ENCODE peak calls at places on chromosome 19, in four cellular contexts. R is A549, C is WTC11, S is K562. M is an unnamed sample.

GRCh38 chr19:39481229-39481545 is 549 bp downstream of the TIMM50 start:
- DNase-seq in R (no peak), C (no peak), S (no peak), M (no peak)

GRCh38 chr19:50817941-50818858 is 5.4 kb downstream of the KLK1 start:
- DNase-seq in R (peak; percentile 95), C (peak; percentile 97), S (peak; percentile 96), M (no peak)

GRCh38 chr19:36646746-36647145 is 19.9 kb downstream of the ZNF461 start:
- DNase-seq in R (no peak), C (no peak), S (no peak), M (no peak)

GRCh38 chr19:2056810-2057192 is 5.8 kb upstream of the MKNK2 start:
- DNase-seq in R (no peak), C (no peak), S (no peak), M (no peak)

GRCh38 chr19:6473652-6474051 is 7.9 kb downstream of the DENND1C start:
- DNase-seq in R (no peak), C (no peak), S (peak; percentile 54), M (no peak)

GRCh38 chr19:48403606-48404005 is 10.1 kb downstream of the GRIN2D start:
- DNase-seq in R (no peak), C (peak; percentile 71), S (peak; percentile 48), M (peak; percentile 62)

GRCh38 chr19:13195678-13196077 is 45.5 kb downstream of the IER2 start:
- DNase-seq in R (no peak), C (peak; percentile 87), S (peak; percentile 59), M (peak; percentile 80)

GRCh38 chr19:17579523-17580244 is 24.2 kb downstream of the COLGALT1 start:
- DNase-seq in R (peak; percentile 73), C (peak; percentile 93), S (peak; percentile 87), M (no peak)

GRCh38 chr19:35657904-35658700 is 8.2 kb upstream of the UPK1A start:
- DNase-seq in R (peak; percentile 68), C (no peak), S (no peak), M (no peak)

GRCh38 chr19:18282021-18282787 is 782 bp upstream of the JUND start:
- DNase-seq in R (no peak), C (no peak), S (no peak), M (peak; percentile 60)

GRCh38 chr19:48754950-48755645 is at the start of gene FGF21:
- DNase-seq in R (no peak), C (peak; percentile 69), S (no peak), M (no peak)

GRCh38 chr19:1370579-1371361 is 12.9 kb upstream of the NDUFS7 start:
- DNase-seq in R (no peak), C (no peak), S (no peak), M (no peak)

GRCh38 chr19:28785961-28786360 is 427.0 kb downstream of the UQCRFS1 start:
- DNase-seq in R (no peak), C (peak; percentile 19), S (no peak), M (no peak)

GRCh38 chr19:3229888-3230496 is 5.5 kb downstream of the CELF5 start:
- DNase-seq in R (no peak), C (no peak), S (no peak), M (no peak)

GRCh38 chr19:34688592-34688991 is 11.1 kb downstream of the ZNF302 start:
- DNase-seq in R (no peak), C (no peak), S (no peak), M (no peak)

GRCh38 chr19:39297931-39298634 is 1.9 kb downstream of the IFNL1 start:
- DNase-seq in R (no peak), C (no peak), S (no peak), M (no peak)

GRCh38 chr19:57643734-57644133 is 10.8 kb downstream of the ZNF211 start:
- DNase-seq in R (no peak), C (no peak), S (no peak), M (no peak)

GRCh38 chr19:46065486-46065885 is 24.7 kb upstream of the IGFL4 start:
- DNase-seq in R (no peak), C (no peak), S (no peak), M (no peak)

GRCh38 chr19:15091918-15092753 is 10.1 kb downstream of the OR1I1 start:
- DNase-seq in R (no peak), C (peak; percentile 35), S (peak; percentile 53), M (peak; percentile 66)

GRCh38 chr19:31140717-31141116 is 208.5 kb downstream of the TSHZ3 start:
- DNase-seq in R (no peak), C (no peak), S (no peak), M (no peak)

GRCh38 chr19:27972291-27973040 is 1240.5 kb downstream of the UQCRFS1 start:
- DNase-seq in R (no peak), C (no peak), S (no peak), M (no peak)

GRCh38 chr19:33373701-33374405 is at the start of gene CEBPG:
- DNase-seq in R (peak; percentile 93), C (peak; percentile 44), S (peak; percentile 79), M (no peak)

GRCh38 chr19:6788896-6789295 is 16.4 kb downstream of the VAV1 start:
- DNase-seq in R (no peak), C (no peak), S (no peak), M (no peak)

GRCh38 chr19:3518669-3519068 is 12.6 kb downstream of the FZR1 start:
- DNase-seq in R (no peak), C (no peak), S (no peak), M (no peak)

GRCh38 chr19:14370169-14370998 is 10.9 kb upstream of the ADGRE5 start:
- DNase-seq in R (no peak), C (no peak), S (peak; percentile 9), M (no peak)

GRCh38 chr19:2302319-2303208 is 5.4 kb downstream of the LINGO3 start:
- DNase-seq in R (no peak), C (peak; percentile 72), S (peak; percentile 65), M (no peak)

GRCh38 chr19:45568732-45569131 is 15.9 kb downstream of the OPA3 start:
- DNase-seq in R (peak; percentile 56), C (no peak), S (no peak), M (no peak)

GRCh38 chr19:53545271-53546065 is 7.5 kb downstream of the ZNF331 start:
- DNase-seq in R (peak; percentile 76), C (no peak), S (no peak), M (no peak)

GRCh38 chr19:16476401-16476800 is 4.6 kb upstream of the EPS15L1 start:
- DNase-seq in R (no peak), C (no peak), S (no peak), M (no peak)
- TF ChIP-seq NR3C1 in R (no peak), C (no peak), S (no peak), M (no peak)

GRCh38 chr19:40700083-40700482 is 9.6 kb upstream of the NUMBL start:
- DNase-seq in R (no peak), C (no peak), S (no peak), M (no peak)

GRCh38 chr19:40701758-40702157 is 11.3 kb upstream of the NUMBL start:
- DNase-seq in R (no peak), C (no peak), S (no peak), M (no peak)

GRCh38 chr19:40703029-40703755 is 12.7 kb upstream of the NUMBL start:
- DNase-seq in R (no peak), C (no peak), S (no peak), M (no peak)

GRCh38 chr19:40704491-40705361 is 12.0 kb downstream of the COQ8B start:
- DNase-seq in R (no peak), C (no peak), S (no peak), M (no peak)

DNA sequence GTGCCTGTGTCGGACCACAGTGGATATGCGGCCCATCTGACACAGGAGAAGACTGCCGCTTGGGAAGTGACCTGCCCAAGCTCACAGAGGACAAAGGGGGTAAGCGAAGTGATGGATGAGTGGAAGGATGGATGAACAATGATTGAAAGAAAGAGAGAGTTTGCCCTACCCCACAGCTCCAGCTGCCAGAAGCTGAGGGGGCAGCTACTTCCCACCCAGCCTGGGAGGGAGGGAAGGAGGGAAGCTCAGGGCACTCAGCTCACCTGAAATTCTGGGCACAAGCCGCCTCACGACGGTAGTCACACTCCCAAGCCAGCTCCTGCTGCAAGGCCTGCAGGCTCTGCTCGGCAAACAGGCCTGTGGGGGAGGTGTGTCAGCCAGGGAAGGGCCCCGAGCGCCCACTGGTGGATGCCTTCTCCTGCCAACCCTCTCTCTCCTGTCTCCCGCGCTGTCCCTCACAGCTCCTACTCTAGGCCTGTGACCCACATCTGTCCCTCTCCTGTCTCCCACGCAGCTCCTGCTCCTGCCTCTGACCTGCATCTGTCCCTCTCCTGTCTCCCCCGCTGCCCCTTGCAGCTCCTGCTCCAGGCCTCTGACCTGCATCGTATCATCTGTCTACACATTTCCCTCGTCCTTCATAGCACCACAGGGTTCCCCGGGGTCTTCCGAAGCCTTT is 12.0 kb upstream of the NUMBL start:
- DNase-seq in R (peak; percentile 82), C (peak; percentile 78), S (peak; percentile 81), M (peak; percentile 50)
- TF ChIP-seq NR3C1 in R (no peak), C (no peak), S (no peak), M (no peak)

GRCh38 chr19:55084416-55084815 is 8.7 kb downstream of the EPS8L1 start:
- DNase-seq in R (no peak), C (no peak), S (no peak), M (no peak)

GRCh38 chr19:55080915-55081772 is 5.5 kb downstream of the EPS8L1 start:
- DNase-seq in R (peak; percentile 77), C (peak; percentile 98), S (peak; percentile 95), M (peak; percentile 53)

GRCh38 chr19:55082023-55082851 is 6.6 kb downstream of the EPS8L1 start:
- DNase-seq in R (peak; percentile 58), C (peak; percentile 92), S (peak; percentile 51), M (no peak)

GRCh38 chr19:55081773-55082022 is 6.0 kb downstream of the EPS8L1 start:
- DNase-seq in R (no peak), C (no peak), S (no peak), M (no peak)

DNA sequence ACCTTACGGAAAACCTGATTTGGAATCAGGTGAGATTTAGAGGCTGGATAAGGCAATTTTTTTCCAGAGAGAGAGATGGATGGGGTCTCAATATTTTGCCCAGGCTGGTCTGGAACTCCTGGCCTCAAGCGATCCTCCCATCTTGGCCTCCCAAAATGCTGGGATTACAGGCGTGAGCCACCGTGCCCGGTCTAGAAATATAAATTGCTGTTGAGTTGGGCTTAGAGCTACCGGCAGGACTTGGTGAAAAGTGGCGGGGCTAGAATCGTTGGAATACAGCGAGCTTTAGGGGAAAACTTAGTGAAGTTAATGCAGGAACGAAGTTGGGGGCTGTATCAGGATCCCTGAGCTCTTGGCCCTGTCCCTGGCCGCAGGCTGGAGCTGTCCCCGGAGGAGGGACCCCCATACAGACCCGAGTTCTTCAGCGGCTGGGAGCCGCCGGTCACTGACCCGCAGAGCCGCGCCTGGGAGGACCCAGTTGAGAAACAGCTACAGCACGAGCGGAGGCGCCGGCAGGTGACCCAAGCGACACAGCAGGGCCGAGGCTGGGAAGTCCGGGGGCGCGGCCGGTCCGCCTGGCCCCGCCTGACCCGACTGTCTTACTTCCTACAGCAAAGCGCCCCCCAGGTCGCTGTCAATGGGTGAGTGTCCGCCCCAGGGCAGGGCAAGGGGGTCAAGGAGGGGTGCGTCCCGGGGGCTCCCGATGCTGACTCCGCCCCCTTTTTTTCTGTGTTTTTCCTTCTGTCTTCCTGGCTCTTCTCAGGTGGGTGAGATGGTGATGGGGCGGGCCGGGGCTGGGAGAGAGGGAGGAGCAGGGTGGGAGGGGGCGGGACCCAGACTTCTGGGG is 7.6 kb downstream of the EPS8L1 start:
- DNase-seq in R (no peak), C (peak; percentile 53), S (no peak), M (no peak)
- TF ChIP-seq NR3C1 in R (no peak), C (no peak), S (no peak), M (no peak)

GRCh38 chr19:38101723-38102122 is 122.3 kb downstream of the DPF1 start:
- DNase-seq in R (no peak), C (no peak), S (no peak), M (no peak)

GRCh38 chr19:38105574-38105973 is 118.4 kb downstream of the DPF1 start:
- DNase-seq in R (no peak), C (no peak), S (no peak), M (no peak)

GRCh38 chr19:38111898-38112297 is 112.1 kb downstream of the DPF1 start:
- DNase-seq in R (no peak), C (no peak), S (no peak), M (no peak)

GRCh38 chr19:38107129-38107528 is 116.9 kb downstream of the DPF1 start:
- DNase-seq in R (no peak), C (no peak), S (no peak), M (no peak)
- TF ChIP-seq NR3C1 in R (no peak), C (no peak), S (no peak), M (no peak)

M was measured in HepG2.